ENCODE peak calls at places on chromosomes 4 and X, in ten cellular contexts. S is substantia nigra; M is T-cell; T is CD4-positive, alpha-beta T cell; C is NAMALWA; Y is activated effector memory CD4-positive, alpha-beta T cell treated with anti-CD3 and anti-CD28 coated beads, Interleukin-2, amount 50 U/mL, for 16 hours; G is fibroblast of the conjunctiva; N is posterior cingulate gyrus; Z is activated T-helper 1 cell treated with anti-CD3 and anti-CD28 coated beads, Interleukin-2, amount 50 U/mL, for 16 hours; V is fibroblast of pulmonary artery. A is an unnamed sample.

GRCh38 chr4:10456270-10457254 is 664 bp downstream of the ZNF518B start:
- DNase-seq in Y (peak), S (no peak), T (peak), V (peak), N (peak), Z (peak), C (no peak), M (no peak), G (peak), A (peak)

GRCh38 chrX:11557120-11557519 is 108.6 kb downstream of the ARHGAP6 start:
- DNase-seq in C (no peak), Y (no peak), S (no peak), G (peak), Z (no peak), V (peak), M (no peak), N (no peak), T (no peak), A (no peak)

GRCh38 chr4:95533254-95533653 is 15.5 kb downstream of the UNC5C start:
- DNase-seq in V (no peak), S (no peak), C (no peak), M (no peak), T (no peak), Z (no peak), N (no peak), Y (no peak), G (no peak), A (no peak)

GRCh38 chr4:40722576-40723161 is 27.1 kb upstream of the NSUN7 start:
- DNase-seq in Z (no peak), V (peak), N (no peak), S (no peak), G (no peak), T (no peak), C (peak), M (peak), Y (no peak), A (no peak)

GRCh38 chr4:86855572-86855971 is 6.4 kb upstream of the SLC10A6 start:
- DNase-seq in Y (no peak), C (no peak), M (no peak), V (peak), S (no peak), N (no peak), Z (no peak), G (no peak), T (no peak), A (no peak)

GRCh38 chr4:184007891-184008290 is 102.8 kb downstream of the STOX2 start:
- DNase-seq in M (no peak), S (no peak), Y (no peak), N (no peak), T (no peak), C (no peak), Z (no peak), V (no peak), G (no peak), A (no peak)

GRCh38 chr4:7514789-7515188 is 80.1 kb upstream of the PSAPL1 start:
- DNase-seq in T (no peak), N (no peak), S (no peak), M (no peak), C (no peak), Y (no peak), V (no peak), G (no peak), Z (no peak), A (no peak)

GRCh38 chr4:1204286-1204827 is 32.0 kb upstream of the SPON2 start:
- DNase-seq in C (no peak), N (peak), T (no peak), Z (peak), S (no peak), Y (no peak), G (no peak), M (no peak), V (no peak), A (no peak)

GRCh38 chr4:113591982-113592381 is 169.6 kb downstream of the CAMK2D start:
- DNase-seq in V (peak), Z (no peak), N (no peak), S (no peak), Y (no peak), M (no peak), C (no peak), G (no peak), T (no peak), A (no peak)

GRCh38 chrX:139828037-139828436 is 104.8 kb downstream of the ATP11C start:
- DNase-seq in N (no peak), Z (no peak), T (no peak), S (no peak), V (no peak), Y (no peak), M (no peak), C (no peak), G (no peak), A (no peak)

GRCh38 chr4:21593268-21594002 is 355.1 kb downstream of the KCNIP4 start:
- DNase-seq in Z (no peak), C (no peak), N (no peak), V (peak), G (no peak), T (no peak), M (no peak), Y (no peak), S (no peak), A (no peak)

A was measured in CD8-positive, alpha-beta memory T cell.